ENCODE peak calls at places on chromosomes 16 and 17, in eight cellular contexts. J is epithelial cell of esophagus, Y is dorsolateral prefrontal cortex, V is iris pigment epithelial cell, P is kidney tubule cell, A is left cardiac atrium, N is T-helper 9 cell, T is NCI-H1105. B is an unnamed sample.

GRCh38 chr16:16971042-16971441 is 499.7 kb downstream of the XYLT1 start:
- DNase-seq in T (no peak), N (no peak), J (no peak), P (no peak), V (no peak), A (no peak), Y (no peak), B (no peak)

GRCh38 chr17:10631048-10631700 is 25.9 kb downstream of the MYH3 start:
- DNase-seq in T (peak; percentile 18), J (peak; percentile 42), V (peak; percentile 18), Y (no peak), P (peak; percentile 39), N (no peak), A (no peak), B (no peak)

GRCh38 chr16:67164599-67165061 is at the start of gene HSF4:
- DNase-seq in T (no peak), J (no peak), V (no peak), A (peak; percentile 77), Y (peak; percentile 73), N (no peak), P (peak; percentile 42), B (no peak)

GRCh38 chr17:78019367-78019975 is 61.0 kb downstream of the TNRC6C start:
- DNase-seq in P (peak; percentile 45), Y (no peak), A (no peak), J (peak; percentile 57), N (no peak), V (peak; percentile 43), T (peak; percentile 13), B (peak; percentile 46)

GRCh38 chr16:16092925-16093624 is 130.2 kb downstream of the ABCC6 start:
- DNase-seq in P (no peak), A (no peak), V (peak; percentile 52), N (no peak), Y (no peak), J (no peak), T (peak; percentile 78), B (no peak)

GRCh38 chr17:38715216-38715943 is 10.3 kb downstream of the MLLT6 start:
- DNase-seq in N (no peak), P (no peak), A (no peak), Y (no peak), J (no peak), T (no peak), V (no peak), B (no peak)

GRCh38 chr17:3827124-3827773 is 18.8 kb downstream of the NCBP3 start:
- DNase-seq in J (peak; percentile 83), A (no peak), P (peak; percentile 71), V (peak; percentile 58), N (peak; percentile 68), Y (peak; percentile 55), T (no peak), B (peak; percentile 64)

GRCh38 chr17:57580055-57580739 is 164.9 kb downstream of the CCDC182 start:
- DNase-seq in P (no peak), J (no peak), T (no peak), N (no peak), Y (no peak), V (no peak), A (no peak), B (no peak)

GRCh38 chr17:80968602-80969029 is 23.0 kb upstream of the CHMP6 start:
- DNase-seq in A (no peak), N (no peak), Y (peak; percentile 49), P (no peak), V (no peak), T (peak; percentile 21), J (no peak), B (no peak)

GRCh38 chr17:16817201-16817600 is 127.2 kb downstream of the CCDC144A start:
- DNase-seq in T (no peak), J (no peak), Y (no peak), N (no peak), P (no peak), V (no peak), A (no peak), B (no peak)

GRCh38 chr17:7745748-7746470 is 28.4 kb downstream of the DNAH2 start:
- DNase-seq in P (peak; percentile 48), A (peak; percentile 41), V (peak; percentile 96), N (no peak), Y (no peak), T (no peak), J (peak; percentile 69), B (peak; percentile 96)

GRCh38 chr16:15757630-15758251 is 99.1 kb downstream of the MYH11 start:
- DNase-seq in V (no peak), P (no peak), J (no peak), Y (no peak), A (no peak), N (no peak), T (no peak), B (no peak)

GRCh38 chr16:28219283-28219682 is 7.5 kb upstream of the XPO6 start:
- DNase-seq in N (no peak), J (no peak), A (no peak), V (no peak), Y (no peak), T (no peak), P (no peak), B (no peak)

GRCh38 chr17:80260791-80261158 is at the start of gene RNF213:
- DNase-seq in N (peak; percentile 49), P (peak; percentile 54), A (peak; percentile 60), T (peak; percentile 12), V (peak; percentile 41), J (peak; percentile 24), Y (no peak), B (peak; percentile 36)

GRCh38 chr16:57373117-57373947 is 1.0 kb downstream of the CX3CL1 start:
- DNase-seq in J (no peak), N (no peak), T (no peak), A (no peak), V (no peak), Y (no peak), P (peak; percentile 79), B (no peak)

GRCh38 chr16:6124136-6124535 is 1026.5 kb upstream of the EEF2KMT start:
- DNase-seq in A (no peak), P (no peak), T (no peak), Y (no peak), V (no peak), N (no peak), J (no peak), B (peak; percentile 34)

GRCh38 chr16:58501242-58502131 is 1.5 kb downstream of the NDRG4 start:
- DNase-seq in J (peak; percentile 20), A (peak; percentile 32), N (peak; percentile 34), T (peak; percentile 41), P (peak; percentile 22), Y (peak; percentile 77), V (no peak), B (no peak)

GRCh38 chr16:53094013-53094630 is 39.3 kb downstream of the CHD9 start:
- DNase-seq in T (no peak), N (peak; percentile 26), J (peak; percentile 68), A (peak; percentile 82), V (peak; percentile 29), P (no peak), Y (no peak), B (no peak)

GRCh38 chr16:25228372-25228771 is 11.6 kb downstream of the AQP8 start:
- DNase-seq in T (no peak), P (no peak), A (no peak), N (no peak), J (no peak), V (no peak), Y (no peak), B (no peak)

B was measured in M059J.